ENCODE peak calls at places on chromosomes 6 and 20, in five cellular contexts. One of them, this sample, is unnamed.

GRCh38 chr6:139129284-139129683 is 5.6 kb upstream of the HECA start:
- DNase-seq in GM23338: no peak
- DNase-seq in K562: no peak
- DNase-seq in HepG2: no peak
- DNase-seq in GM12878: no peak
- DNase-seq in this sample: no peak

GRCh38 chr20:47561175-47561574 is 59.5 kb downstream of the NCOA3 start:
- DNase-seq in GM23338: no peak
- DNase-seq in GM12878: no peak
- DNase-seq in K562: no peak
- DNase-seq in HepG2: no peak
- DNase-seq in this sample: no peak

GRCh38 chr20:54112221-54112884 is 42.0 kb upstream of the BCAS1 start:
- DNase-seq in HepG2: no peak
- DNase-seq in GM12878: no peak
- DNase-seq in K562: no peak
- DNase-seq in GM23338: no peak
- DNase-seq in this sample: no peak

GRCh38 chr6:138266095-138266494 is 47.8 kb upstream of the PBOV1 start:
- DNase-seq in HepG2: no peak
- DNase-seq in K562: no peak
- DNase-seq in GM12878: no peak
- DNase-seq in GM23338: no peak
- DNase-seq in this sample: no peak

GRCh38 chr6:15280023-15280422 is 34.2 kb downstream of the JARID2 start:
- DNase-seq in GM23338: no peak
- DNase-seq in K562: no peak
- DNase-seq in GM12878: no peak
- DNase-seq in HepG2: peak
- DNase-seq in this sample: no peak

GRCh38 chr6:72657798-72658197 is 35.9 kb downstream of the KCNQ5 start:
- DNase-seq in GM23338: no peak
- DNase-seq in K562: no peak
- DNase-seq in GM12878: no peak
- DNase-seq in HepG2: no peak
- DNase-seq in this sample: no peak

GRCh38 chr6:55875420-55875819 is at the start of gene BMP5:
- DNase-seq in K562: no peak
- DNase-seq in GM23338: peak
- DNase-seq in HepG2: no peak
- DNase-seq in GM12878: no peak
- DNase-seq in this sample: no peak

GRCh38 chr6:2945069-2945452 is 26.3 kb downstream of the SERPINB6 start:
- DNase-seq in HepG2: no peak
- DNase-seq in GM12878: no peak
- DNase-seq in GM23338: no peak
- DNase-seq in K562: no peak
- DNase-seq in this sample: no peak

GRCh38 chr20:35345189-35345588 is 53.0 kb upstream of the FAM83C start:
- DNase-seq in HepG2: no peak
- DNase-seq in K562: no peak
- DNase-seq in GM23338: no peak
- DNase-seq in GM12878: no peak
- DNase-seq in this sample: no peak

GRCh38 chr6:6392214-6393068 is 72.0 kb upstream of the F13A1 start:
- DNase-seq in HepG2: no peak
- DNase-seq in GM12878: peak
- DNase-seq in GM23338: no peak
- DNase-seq in K562: no peak
- DNase-seq in this sample: no peak
- TF ChIP-seq CREB1 in HepG2: no peak
- TF ChIP-seq CREB1 in GM12878: no peak
- TF ChIP-seq CREB1 in GM23338: no peak
- TF ChIP-seq CREB1 in K562: no peak
- TF ChIP-seq CREB1 in this sample: no peak

DNA sequence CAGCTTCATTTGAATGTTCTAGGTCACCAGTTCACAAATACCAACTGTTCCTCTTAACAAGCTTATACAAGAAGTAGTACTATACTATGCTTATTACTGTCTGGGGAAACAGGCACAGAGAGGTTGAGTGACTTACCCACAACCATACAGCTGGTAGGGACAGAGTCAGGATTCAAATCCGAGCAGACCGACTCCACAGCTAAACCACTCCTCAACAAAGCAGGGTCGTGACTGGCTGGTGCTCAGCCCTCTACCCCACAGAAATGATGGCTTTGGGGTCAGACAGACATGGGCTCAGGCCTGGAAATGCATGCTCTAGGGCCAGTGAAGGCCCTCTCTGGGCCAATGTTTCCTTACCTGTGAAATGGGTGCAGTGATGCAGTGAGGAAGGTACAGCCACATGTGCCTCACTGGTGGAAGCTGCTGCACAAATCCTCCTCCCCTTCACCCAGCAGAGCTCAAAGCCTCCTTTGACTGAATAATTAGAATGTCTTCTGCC is 63.6 kb downstream of the MRPL14 start:
- DNase-seq in GM23338: no peak
- DNase-seq in GM12878: no peak
- DNase-seq in HepG2: no peak
- DNase-seq in K562: no peak
- DNase-seq in this sample: no peak
- H3K27ac ChIP-seq in GM23338: no peak
- H3K27ac ChIP-seq in GM12878: no peak
- H3K27ac ChIP-seq in HepG2: peak
- H3K27ac ChIP-seq in K562: peak
- H3K27ac ChIP-seq in this sample: no peak

DNA sequence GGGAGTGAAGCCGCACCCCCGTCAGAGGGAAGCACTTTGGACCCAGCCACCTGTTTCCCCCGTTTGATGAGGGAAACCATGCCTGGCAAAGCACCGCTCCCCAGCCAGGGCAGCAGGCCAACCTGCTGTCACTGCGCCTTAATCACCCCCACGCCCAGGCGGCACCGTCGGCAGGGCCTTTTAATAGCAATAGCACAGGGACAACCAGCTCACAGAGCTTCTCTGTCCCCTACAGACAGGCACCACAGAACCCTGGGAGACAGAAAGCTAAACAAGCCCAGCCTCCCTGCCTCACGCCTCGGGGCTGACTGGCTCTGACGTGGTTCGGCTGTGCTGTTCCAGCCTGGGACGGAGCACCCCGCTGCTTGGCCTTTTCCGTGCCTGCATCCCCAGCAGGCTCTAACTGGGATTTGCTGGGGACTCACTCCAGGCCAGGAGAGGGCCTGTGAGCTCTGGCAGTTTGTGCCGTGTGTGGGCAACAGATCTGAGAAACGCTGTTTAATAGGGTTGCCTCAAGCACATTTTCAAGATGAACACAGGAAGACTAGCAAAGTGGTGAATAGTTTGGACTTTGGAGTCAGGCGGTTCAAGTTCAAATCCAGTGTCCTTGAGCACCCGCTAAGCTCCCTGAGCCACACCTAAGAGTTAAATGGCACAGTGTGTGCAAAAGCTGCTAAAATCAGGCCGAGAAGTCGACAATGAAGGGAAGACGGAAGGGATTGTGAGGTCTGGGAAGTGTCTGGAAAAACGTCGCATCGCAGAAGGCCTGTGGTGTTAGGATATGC is 223.8 kb downstream of the NRN1 start:
- DNase-seq in HepG2: peak
- DNase-seq in K562: no peak
- DNase-seq in GM23338: no peak
- DNase-seq in GM12878: no peak
- DNase-seq in this sample: no peak
- TF ChIP-seq CREB1 in HepG2: no peak
- TF ChIP-seq CREB1 in K562: no peak
- TF ChIP-seq CREB1 in GM23338: no peak
- TF ChIP-seq CREB1 in GM12878: no peak
- TF ChIP-seq CREB1 in this sample: no peak

GRCh38 chr20:19901226-19901625 is 115.9 kb upstream of the NAA20 start:
- DNase-seq in GM23338: no peak
- DNase-seq in GM12878: no peak
- DNase-seq in HepG2: no peak
- DNase-seq in K562: no peak
- DNase-seq in this sample: no peak

GRCh38 chr20:19907326-19908056 is 109.7 kb upstream of the NAA20 start:
- DNase-seq in GM23338: no peak
- DNase-seq in GM12878: no peak
- DNase-seq in K562: no peak
- DNase-seq in HepG2: no peak
- DNase-seq in this sample: no peak

GRCh38 chr20:19908586-19908985 is 108.6 kb upstream of the NAA20 start:
- DNase-seq in GM12878: no peak
- DNase-seq in GM23338: no peak
- DNase-seq in K562: no peak
- DNase-seq in HepG2: no peak
- DNase-seq in this sample: no peak

GRCh38 chr20:19897891-19898290 is 119.3 kb upstream of the NAA20 start:
- DNase-seq in K562: no peak
- DNase-seq in GM23338: no peak
- DNase-seq in HepG2: no peak
- DNase-seq in GM12878: no peak
- DNase-seq in this sample: no peak

DNA sequence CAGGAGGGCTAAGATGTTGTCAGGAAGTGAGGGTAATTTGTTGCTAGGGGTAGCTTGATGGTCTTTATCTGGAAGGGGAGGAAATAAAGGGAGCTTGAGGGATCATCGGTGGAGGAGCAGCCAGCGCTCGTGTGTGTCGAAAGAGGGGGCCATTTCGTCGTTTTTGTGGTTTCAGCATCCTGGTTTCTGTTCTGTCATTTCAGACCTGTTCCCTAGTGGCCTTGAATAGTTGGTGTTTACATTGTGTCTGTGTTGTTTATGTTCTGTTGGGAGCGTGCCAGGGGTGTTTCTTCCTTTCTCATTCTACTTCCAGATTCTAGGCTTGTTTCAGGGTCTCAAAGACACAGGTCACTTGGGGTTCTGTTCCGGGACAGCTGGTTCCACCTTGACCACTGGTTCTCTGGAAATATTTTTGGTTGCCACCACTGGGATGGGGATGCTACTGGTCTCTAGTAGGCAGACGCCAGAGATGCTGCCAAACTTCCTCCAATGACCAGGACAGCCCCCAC is 113.9 kb upstream of the NAA20 start:
- DNase-seq in HepG2: peak
- DNase-seq in K562: no peak
- DNase-seq in GM12878: no peak
- DNase-seq in GM23338: peak
- DNase-seq in this sample: no peak
- H3K27ac ChIP-seq in HepG2: no peak
- H3K27ac ChIP-seq in K562: no peak
- H3K27ac ChIP-seq in GM12878: no peak
- H3K27ac ChIP-seq in GM23338: no peak
- H3K27ac ChIP-seq in this sample: no peak

GRCh38 chr20:40797425-40797824 is 108.4 kb upstream of the MAFB start:
- DNase-seq in GM23338: peak
- DNase-seq in HepG2: peak
- DNase-seq in GM12878: no peak
- DNase-seq in K562: no peak
- DNase-seq in this sample: no peak
- TF ChIP-seq CREB1 in GM23338: no peak
- TF ChIP-seq CREB1 in HepG2: no peak
- TF ChIP-seq CREB1 in GM12878: no peak
- TF ChIP-seq CREB1 in K562: no peak
- TF ChIP-seq CREB1 in this sample: no peak

GRCh38 chr6:109059148-109059547 is 35.5 kb downstream of the SESN1 start:
- DNase-seq in K562: no peak
- DNase-seq in HepG2: peak
- DNase-seq in GM23338: no peak
- DNase-seq in GM12878: no peak
- DNase-seq in this sample: no peak
- H3K27ac ChIP-seq in K562: no peak
- H3K27ac ChIP-seq in HepG2: no peak
- H3K27ac ChIP-seq in GM23338: no peak
- H3K27ac ChIP-seq in GM12878: no peak
- H3K27ac ChIP-seq in this sample: no peak

GRCh38 chr6:156420172-156420993 is 356.8 kb upstream of the ARID1B start:
- DNase-seq in K562: no peak
- DNase-seq in GM23338: no peak
- DNase-seq in GM12878: no peak
- DNase-seq in HepG2: no peak
- DNase-seq in this sample: no peak
- TF ChIP-seq CREB1 in K562: no peak
- TF ChIP-seq CREB1 in GM23338: no peak
- TF ChIP-seq CREB1 in GM12878: no peak
- TF ChIP-seq CREB1 in HepG2: no peak
- TF ChIP-seq CREB1 in this sample: no peak

GRCh38 chr6:167806061-167806700 is 20.5 kb upstream of the AFDN start:
- DNase-seq in GM12878: no peak
- DNase-seq in HepG2: peak
- DNase-seq in GM23338: no peak
- DNase-seq in K562: no peak
- DNase-seq in this sample: no peak

GRCh38 chr6:167807200-167807599 is 19.5 kb upstream of the AFDN start:
- DNase-seq in K562: no peak
- DNase-seq in GM12878: no peak
- DNase-seq in GM23338: no peak
- DNase-seq in HepG2: no peak
- DNase-seq in this sample: no peak

GRCh38 chr6:167803816-167804215 is 22.9 kb upstream of the AFDN start:
- DNase-seq in GM23338: no peak
- DNase-seq in K562: no peak
- DNase-seq in HepG2: no peak
- DNase-seq in GM12878: no peak
- DNase-seq in this sample: no peak

GRCh38 chr6:167804281-167805013 is 22.3 kb upstream of the AFDN start:
- DNase-seq in GM23338: no peak
- DNase-seq in K562: no peak
- DNase-seq in HepG2: no peak
- DNase-seq in GM12878: no peak
- DNase-seq in this sample: no peak

GRCh38 chr6:167805349-167806060 is 21.2 kb upstream of the AFDN start:
- DNase-seq in HepG2: no peak
- DNase-seq in GM23338: no peak
- DNase-seq in GM12878: no peak
- DNase-seq in K562: no peak
- DNase-seq in this sample: peak
- H3K27ac ChIP-seq in HepG2: peak
- H3K27ac ChIP-seq in GM23338: no peak
- H3K27ac ChIP-seq in GM12878: no peak
- H3K27ac ChIP-seq in K562: no peak
- H3K27ac ChIP-seq in this sample: no peak

This sample was measured in H1.